ENCODE peak calls at places on chromosomes 3 and 15, in nine cellular contexts. Z, F, K, S, P, U, I, X and V are unnamed samples.

GRCh38 chr3:59839283-59839682 is 789.5 kb upstream of the CFAP20DC start:
- DNase-seq in X (peak; percentile 80), K (no peak), I (no peak), U (no peak), F (no peak), S (no peak), Z (no peak), P (no peak), V (peak; percentile 58)

GRCh38 chr3:169939320-169939719 is 27.3 kb upstream of the SEC62 start:
- DNase-seq in F (no peak), U (no peak), I (no peak), S (no peak), Z (no peak), P (no peak), K (no peak), X (no peak), V (no peak)

GRCh38 chr15:78937132-78937739 is 7.6 kb downstream of the CTSH start:
- DNase-seq in K (no peak), P (no peak), Z (peak; percentile 74), F (no peak), S (no peak), U (no peak), X (no peak), I (peak; percentile 64), V (peak; percentile 84)

GRCh38 chr3:51686512-51687215 is 15.6 kb downstream of the TEX264 start:
- DNase-seq in U (no peak), K (no peak), S (peak; percentile 71), I (peak; percentile 72), P (no peak), F (no peak), X (peak; percentile 47), Z (peak; percentile 72), V (peak; percentile 69)

GRCh38 chr3:189132125-189132744 is 39.5 kb upstream of the TPRG1 start:
- DNase-seq in U (no peak), P (no peak), Z (peak; percentile 45), X (peak; percentile 94), I (peak; percentile 65), F (no peak), K (no peak), S (peak; percentile 62), V (peak; percentile 85)

GRCh38 chr3:143040264-143040879 is 39.0 kb downstream of the U2SURP start:
- DNase-seq in X (peak; percentile 34), Z (no peak), K (peak; percentile 48), S (no peak), U (no peak), I (no peak), F (no peak), P (no peak), V (peak; percentile 70)

GRCh38 chr3:10417849-10418248 is 87.5 kb downstream of the ATP2B2 start:
- DNase-seq in P (no peak), U (no peak), F (no peak), I (no peak), X (peak; percentile 33), Z (no peak), S (no peak), K (peak; percentile 17), V (peak; percentile 9)

GRCh38 chr15:93451822-93452221 is 362.8 kb upstream of the RGMA start:
- DNase-seq in P (no peak), Z (no peak), F (no peak), S (no peak), U (no peak), X (no peak), I (no peak), K (no peak), V (no peak)

GRCh38 chr3:156642750-156643728 is 31.4 kb upstream of the TIPARP start:
- DNase-seq in K (peak; percentile 19), S (no peak), U (no peak), I (no peak), F (peak; percentile 5), Z (no peak), P (no peak), X (no peak), V (peak; percentile 33)

GRCh38 chr3:24201301-24201700 is 256.2 kb downstream of the NR1D2 start:
- DNase-seq in S (no peak), P (no peak), K (no peak), F (no peak), U (no peak), Z (no peak), X (peak; percentile 32), I (no peak), V (no peak)

GRCh38 chr15:43903864-43904290 is 77.1 kb downstream of the WDR76 start:
- DNase-seq in Z (no peak), U (peak; percentile 2), K (peak; percentile 75), I (no peak), F (peak; percentile 21), S (no peak), X (peak; percentile 48), P (no peak), V (peak; percentile 75)

GRCh38 chr3:36489679-36490420 is 109.5 kb downstream of the STAC start:
- DNase-seq in F (no peak), I (no peak), K (no peak), S (no peak), X (no peak), U (no peak), Z (no peak), P (no peak), V (no peak)

GRCh38 chr3:53046171-53047170 is 598 bp upstream of the SFMBT1 start:
- DNase-seq in S (peak; percentile 55), U (peak; percentile 7), X (peak; percentile 26), P (no peak), Z (peak; percentile 51), K (peak; percentile 62), I (peak; percentile 73), F (peak; percentile 49), V (peak; percentile 18)

GRCh38 chr3:31695280-31696008 is 162.7 kb downstream of the STT3B start:
- DNase-seq in Z (no peak), F (no peak), S (no peak), X (no peak), U (no peak), P (no peak), I (no peak), K (peak; percentile 6), V (no peak)

GRCh38 chr3:108420926-108421325 is 89.5 kb downstream of the MYH15 start:
- DNase-seq in S (no peak), Z (no peak), U (no peak), P (no peak), I (no peak), X (peak; percentile 92), F (no peak), K (no peak), V (peak; percentile 88)

GRCh38 chr3:29454326-29454725 is 173.5 kb downstream of the RBMS3 start:
- DNase-seq in I (no peak), K (no peak), X (no peak), Z (no peak), U (no peak), F (no peak), S (no peak), P (no peak), V (no peak)